ENCODE peak calls at places on chromosomes 2 and 18, in five cellular contexts. K is ovary, W is K562, N is stomach, X is gastrocnemius medialis. H is an unnamed sample. For H3K4me1 and H3K27me3, the result is how much of the 10 kb centered on the place peaks cover.

GRCh38 chr2:182680838-182681237 is 35.2 kb upstream of the DNAJC10 start:
- DNase-seq in X (no peak), N (no peak), W (no peak), K (no peak), H (no peak)

GRCh38 chr2:34291076-34291475 is 692.0 kb upstream of the FAM98A start:
- DNase-seq in W (no peak), K (no peak), N (no peak), X (no peak), H (no peak)

GRCh38 chr2:213015387-213016165 is 135.8 kb downstream of the IKZF2 start:
- DNase-seq in W (no peak), N (no peak), K (no peak), X (no peak), H (no peak)

GRCh38 chr2:197236816-197237215 is 73.8 kb downstream of the ANKRD44 start:
- DNase-seq in N (no peak), K (no peak), X (no peak), W (no peak), H (no peak)

GRCh38 chr2:65731476-65731875 is 299.1 kb upstream of the SPRED2 start:
- DNase-seq in N (no peak), K (no peak), W (no peak), X (no peak), H (no peak)

GRCh38 chr2:157789161-157789720 is 86.9 kb downstream of the ACVR1 start:
- DNase-seq in X (peak), K (no peak), W (no peak), N (no peak), H (no peak)

GRCh38 chr2:204491528-204491927 is 53.7 kb upstream of the PARD3B start:
- DNase-seq in X (no peak), N (no peak), W (no peak), K (no peak), H (no peak)

GRCh38 chr2:24492283-24493272 is 1.5 kb downstream of the NCOA1 start:
- DNase-seq in X (peak), W (peak), N (no peak), K (no peak), H (no peak)

GRCh38 chr18:79780547-79780946 is 17.2 kb upstream of the KCNG2 start:
- DNase-seq in N (no peak), W (no peak), K (no peak), X (no peak), H (no peak)

GRCh38 chr2:136248242-136248641 is 130.3 kb upstream of the CXCR4 start:
- DNase-seq in W (no peak), K (no peak), X (peak), N (no peak), H (no peak)

GRCh38 chr2:174158003-174158402 is 90.3 kb downstream of the OLA1 start:
- DNase-seq in K (no peak), N (no peak), X (no peak), W (peak), H (no peak)

GRCh38 chr2:235637906-235638305 is 144.1 kb downstream of the AGAP1 start:
- DNase-seq in W (no peak), X (no peak), K (no peak), N (no peak), H (no peak)

GRCh38 chr2:120108049-120108448 is 95.2 kb downstream of the EPB41L5 start:
- DNase-seq in W (no peak), K (no peak), N (peak), X (peak), H (peak)

GRCh38 chr2:50974940-50975339 is 57.0 kb downstream of the NRXN1 start:
- DNase-seq in X (no peak), W (no peak), K (no peak), N (no peak), H (no peak)

GRCh38 chr2:172305066-172305465 is 122.3 kb upstream of the ITGA6 start:
- DNase-seq in K (no peak), N (no peak), W (no peak), X (no peak), H (no peak)

GRCh38 chr2:8692783-8693768 is 11.2 kb downstream of the ID2 start:
- DNase-seq in W (peak), X (no peak), K (peak), N (peak), H (no peak)

GRCh38 chr2:232489516-232490220 is 2.0 kb upstream of the ECEL1 start:
- DNase-seq in K (peak), X (no peak), W (no peak), N (no peak), H (no peak)

GRCh38 chr2:37809931-37810570 is 115.0 kb upstream of the RMDN2 start:
- DNase-seq in N (no peak), W (no peak), K (no peak), X (no peak), H (no peak)

GRCh38 chr2:39851691-39852110 is 72.6 kb upstream of the THUMPD2 start:
- DNase-seq in K (no peak), W (no peak), N (no peak), X (no peak), H (no peak)

GRCh38 chr18:77397617-77398016 is 148.0 kb downstream of the GALR1 start:
- DNase-seq in X (no peak), N (no peak), W (no peak), K (no peak), H (no peak)

GRCh38 chr18:46624127-46624526 is 32.9 kb downstream of the LOXHD1 start:
- DNase-seq in X (no peak), K (no peak), N (no peak), W (no peak), H (no peak)

GRCh38 chr2:98548920-98549818 is 59.1 kb downstream of the COA5 start:
- DNase-seq in X (no peak), N (no peak), W (no peak), K (no peak), H (no peak)

GRCh38 chr2:203441463-203441862 is 93.6 kb downstream of the RAPH1 start:
- DNase-seq in X (no peak), W (no peak), N (no peak), K (no peak), H (no peak)

GRCh38 chr2:170456914-170457313 is 258.2 kb upstream of the SP5 start:
- DNase-seq in K (no peak), X (no peak), N (no peak), W (no peak), H (no peak)

GRCh38 chr2:106189764-106190468 is 4.2 kb downstream of the UXS1 start:
- DNase-seq in N (no peak), W (no peak), K (no peak), X (no peak), H (no peak)

GRCh38 chr2:215320102-215320501 is 8.2 kb downstream of the ATIC start:
- DNase-seq in N (no peak), W (no peak), K (no peak), X (no peak), H (no peak)

GRCh38 chr2:86065512-86065911 is 40.2 kb downstream of the POLR1A start:
- DNase-seq in N (no peak), X (no peak), K (no peak), W (no peak), H (peak)

GRCh38 chr2:214261683-214262082 is 149.2 kb upstream of the VWC2L start:
- DNase-seq in W (no peak), X (no peak), K (no peak), N (no peak), H (no peak)

GRCh38 chr2:177832611-177833133 is 239.9 kb downstream of the PDE11A start:
- DNase-seq in X (no peak), N (no peak), K (no peak), W (no peak), H (no peak)

GRCh38 chr2:40164736-40165502 is 287.0 kb downstream of the SLC8A1 start:
- DNase-seq in X (peak), W (no peak), N (no peak), K (no peak), H (no peak)

GRCh38 chr2:217914078-217914477 is 88.7 kb downstream of the TNS1 start:
- DNase-seq in K (no peak), N (no peak), X (no peak), W (no peak), H (no peak)

GRCh38 chr18:30376515-30376914 is 666.0 kb downstream of the DSC3 start:
- DNase-seq in N (no peak), K (no peak), X (no peak), W (no peak), H (no peak)

GRCh38 chr2:24793752-24794477 is 690 bp downstream of the CENPO start:
- DNase-seq in W (peak), K (no peak), N (no peak), X (no peak), H (no peak)

GRCh38 chr2:237256845-237257244 is 157.1 kb downstream of the COL6A3 start:
- DNase-seq in X (peak), N (no peak), W (no peak), K (peak), H (peak)

GRCh38 chr2:34368304-34368703 is 769.2 kb upstream of the FAM98A start:
- DNase-seq in X (no peak), N (no peak), K (no peak), W (no peak), H (no peak)

GRCh38 chr18:13726972-13727331 is 479 bp downstream of the RNMT start:
- DNase-seq in N (peak), W (peak), X (peak), K (peak), H (peak)

GRCh38 chr2:213306320-213306942 is 22.2 kb downstream of the SPAG16 start:
- DNase-seq in N (peak), X (no peak), K (peak), W (no peak), H (no peak)

GRCh38 chr2:230019742-230020141 is 49.0 kb downstream of the SLC16A14 start:
- DNase-seq in K (no peak), X (no peak), N (no peak), W (no peak), H (no peak)

GRCh38 chr2:123851281-123851680 is 173.8 kb upstream of the CNTNAP5 start:
- DNase-seq in K (no peak), N (no peak), X (no peak), W (no peak), H (no peak)

GRCh38 chr2:106990307-106990706 is 104.3 kb upstream of the ST6GAL2 start:
- DNase-seq in X (no peak), W (no peak), K (no peak), N (no peak), H (no peak)

DNA sequence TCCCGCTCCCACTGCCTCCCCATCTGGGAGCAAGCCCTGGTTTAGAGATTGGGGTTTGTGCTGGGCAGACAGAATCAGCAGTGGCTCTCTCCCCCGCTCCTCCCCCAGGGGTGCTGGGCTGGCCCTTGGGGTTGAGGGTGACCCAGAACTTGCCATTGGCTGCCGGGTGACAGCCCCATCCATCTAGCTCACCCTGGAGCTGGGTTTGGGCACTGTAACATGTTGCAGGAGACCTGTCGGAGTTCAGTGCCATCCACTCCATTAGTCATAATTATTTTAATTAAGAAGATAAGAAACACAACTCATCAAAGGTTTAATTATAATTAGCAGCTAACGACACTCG is 111.4 kb upstream of the OTOS start:
- DNase-seq in X (no peak), N (peak), K (no peak), W (no peak), H (no peak)
- H3K4me1 ChIP-seq in X (half or more), N (under half), K (under half), W (under half), H (under half)

GRCh38 chr2:100106460-100106859 is 35.9 kb downstream of the AFF3 start:
- DNase-seq in X (no peak), N (peak), W (no peak), K (peak), H (peak)
- H3K27me3 ChIP-seq in X (under half), N (under half), W (under half), K (under half), H (under half)

GRCh38 chr2:38825956-38826355 is 47.9 kb downstream of the GEMIN6 start:
- DNase-seq in X (no peak), N (no peak), W (no peak), K (no peak), H (no peak)

GRCh38 chr2:38824906-38825305 is 46.9 kb downstream of the GEMIN6 start:
- DNase-seq in N (no peak), K (no peak), X (no peak), W (no peak), H (no peak)

GRCh38 chr2:38830546-38831159 is 45.1 kb downstream of the DHX57 start:
- DNase-seq in N (no peak), X (no peak), K (no peak), W (no peak), H (no peak)

GRCh38 chr2:38823386-38823785 is 45.4 kb downstream of the GEMIN6 start:
- DNase-seq in X (no peak), K (no peak), W (no peak), N (no peak), H (no peak)

DNA sequence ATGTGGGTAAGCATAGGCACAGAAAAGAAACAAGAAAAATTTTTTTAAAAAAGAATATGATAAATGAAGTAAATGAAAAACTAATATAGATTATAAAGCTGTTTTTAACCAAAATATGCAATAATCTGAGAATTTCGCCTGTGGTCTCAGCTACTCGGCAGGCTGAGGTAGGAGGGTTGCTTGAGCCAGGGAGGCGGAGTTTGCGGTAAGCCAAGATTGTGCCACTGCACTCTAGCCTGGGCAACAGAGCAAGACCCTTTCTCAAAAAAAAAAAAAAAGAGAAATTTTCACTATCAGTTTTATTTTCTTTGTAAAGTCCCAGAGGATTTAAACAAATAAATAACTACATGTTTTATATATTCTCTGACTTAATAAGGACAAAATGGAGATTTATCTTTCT is 47.3 kb downstream of the DHX57 start:
- DNase-seq in N (no peak), X (no peak), W (no peak), K (no peak), H (no peak)
- TF ChIP-seq POLR2A in N (no peak), X (no peak), W (no peak), K (no peak), H (no peak)

GRCh38 chr18:32975501-32975900 is 202.7 kb upstream of the KLHL14 start:
- DNase-seq in X (no peak), N (no peak), W (no peak), K (no peak), H (no peak)

GRCh38 chr18:32974421-32975165 is 201.8 kb upstream of the KLHL14 start:
- DNase-seq in K (no peak), X (no peak), N (no peak), W (no peak), H (no peak)

GRCh38 chr18:32980896-32981295 is 208.1 kb upstream of the KLHL14 start:
- DNase-seq in X (no peak), K (no peak), W (no peak), N (no peak), H (no peak)

GRCh38 chr18:32975166-32975441 is 202.3 kb upstream of the KLHL14 start:
- DNase-seq in X (no peak), K (no peak), N (no peak), W (no peak), H (no peak)
- H3K4me1 ChIP-seq in X (under half), K (under half), N (under half), W (under half), H (under half)

GRCh38 chr18:2847341-2848144 is 737 bp downstream of the EMILIN2 start:
- DNase-seq in W (peak), N (no peak), X (no peak), K (peak), H (peak)
- H3K27me3 ChIP-seq in W (under half), N (under half), X (under half), K (under half), H (under half)

GRCh38 chr2:20398956-20399567 is 47.8 kb upstream of the RHOB start:
- DNase-seq in W (no peak), X (no peak), K (no peak), N (no peak), H (no peak)
- TF ChIP-seq POLR2A in W (no peak), X (no peak), K (no peak), N (no peak), H (no peak)

GRCh38 chr18:63850636-63851035 is 36.9 kb upstream of the SERPINB2 start:
- DNase-seq in X (no peak), W (no peak), N (no peak), K (no peak), H (no peak)
- H3K4me1 ChIP-seq in X (under half), W (under half), N (under half), K (under half), H (under half)

GRCh38 chr18:5632041-5632440 is 88.2 kb upstream of the EPB41L3 start:
- DNase-seq in X (no peak), K (no peak), W (no peak), N (no peak), H (no peak)
- H3K27me3 ChIP-seq in X (under half), K (under half), W (under half), N (under half), H (under half)

GRCh38 chr18:8703181-8703638 is 2.1 kb upstream of the MTCL1 start:
- DNase-seq in K (no peak), X (no peak), W (no peak), N (no peak), H (no peak)

GRCh38 chr18:8703781-8704301 is 1.5 kb upstream of the MTCL1 start:
- DNase-seq in X (no peak), N (no peak), W (no peak), K (peak), H (peak)

GRCh38 chr18:8705941-8706544 is 687 bp downstream of the MTCL1 start:
- DNase-seq in X (no peak), W (no peak), N (no peak), K (peak), H (no peak)

GRCh38 chr18:8705280-8705940 is at the start of gene MTCL1:
- DNase-seq in X (no peak), W (no peak), K (no peak), N (peak), H (no peak)

GRCh38 chr18:8704361-8705279 is 736 bp upstream of the MTCL1 start:
- DNase-seq in K (peak), W (peak), X (peak), N (peak), H (peak)
- TF ChIP-seq POLR2A in K (peak), W (peak), X (peak), N (no peak), H (peak)

GRCh38 chr2:159151198-159152118 is 135.0 kb downstream of the WDSUB1 start:
- DNase-seq in X (no peak), W (no peak), K (no peak), N (no peak), H (no peak)

GRCh38 chr2:159148891-159149290 is 137.6 kb downstream of the WDSUB1 start:
- DNase-seq in N (no peak), W (no peak), X (no peak), K (no peak), H (no peak)

GRCh38 chr2:159149786-159150185 is 136.7 kb downstream of the WDSUB1 start:
- DNase-seq in W (no peak), N (no peak), X (no peak), K (no peak), H (no peak)

GRCh38 chr2:159152119-159152778 is 134.3 kb downstream of the WDSUB1 start:
- DNase-seq in N (no peak), K (no peak), W (peak), X (no peak), H (no peak)

DNA sequence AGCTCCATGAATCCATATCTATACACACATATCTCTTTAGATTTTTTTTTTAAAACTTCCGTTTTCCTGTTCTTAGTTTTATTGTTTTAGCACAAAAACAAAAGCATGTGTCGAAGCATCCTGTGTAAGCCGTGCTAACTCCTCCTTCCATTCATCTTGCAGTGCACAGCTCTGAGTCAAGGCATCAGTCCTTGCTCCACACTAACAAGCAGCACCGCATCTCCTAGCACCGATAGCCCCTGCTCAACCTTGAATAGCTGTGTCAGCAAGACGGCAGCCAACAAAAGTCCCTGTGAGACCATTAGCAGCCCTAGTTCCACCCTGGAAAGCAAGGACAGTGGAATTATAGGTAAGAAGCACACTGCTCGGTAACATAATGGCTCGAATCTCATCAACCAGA is 136.3 kb downstream of the WDSUB1 start:
- DNase-seq in N (no peak), X (no peak), W (no peak), K (no peak), H (no peak)
- H3K4me1 ChIP-seq in N (half or more), X (under half), W (under half), K (under half), H (under half)

H was measured in uterus.